ENCODE peak calls at places on chromosomes 7 and 10, in nine cellular contexts. One of them, this sample, is unnamed.
A peak's percentile ranks its signal among the peaks of the same experiment; 100 is the strongest.

GRCh38 chr10:106557951-106558733 is 606.4 kb downstream of the SORCS1 start:
- DNase-seq in psoas muscle: no peak
- DNase-seq in pancreas: no peak
- DNase-seq in ovary: no peak
- DNase-seq in heart left ventricle: peak; percentile 28
- DNase-seq in fibroblast of mammary gland: peak; percentile 77
- DNase-seq in cardiac fibroblast: peak; percentile 47
- DNase-seq in PC-9: no peak
- DNase-seq in BE2C: no peak
- DNase-seq in this sample: no peak

GRCh38 chr7:155872678-155873369 is 60.6 kb upstream of the SHH start:
- DNase-seq in psoas muscle: no peak
- DNase-seq in pancreas: no peak
- DNase-seq in ovary: no peak
- DNase-seq in heart left ventricle: no peak
- DNase-seq in fibroblast of mammary gland: no peak
- DNase-seq in cardiac fibroblast: no peak
- DNase-seq in PC-9: no peak
- DNase-seq in BE2C: no peak
- DNase-seq in this sample: no peak

GRCh38 chr7:30412810-30413504 is 65.6 kb downstream of the NOD1 start:
- DNase-seq in psoas muscle: no peak
- DNase-seq in pancreas: peak; percentile 50
- DNase-seq in ovary: no peak
- DNase-seq in heart left ventricle: no peak
- DNase-seq in fibroblast of mammary gland: peak; percentile 88
- DNase-seq in cardiac fibroblast: peak; percentile 91
- DNase-seq in PC-9: peak; percentile 40
- DNase-seq in BE2C: peak; percentile 38
- DNase-seq in this sample: no peak

GRCh38 chr7:156524737-156525597 is 115.6 kb upstream of the RNF32 start:
- DNase-seq in psoas muscle: no peak
- DNase-seq in pancreas: no peak
- DNase-seq in ovary: no peak
- DNase-seq in heart left ventricle: no peak
- DNase-seq in fibroblast of mammary gland: no peak
- DNase-seq in cardiac fibroblast: no peak
- DNase-seq in PC-9: no peak
- DNase-seq in BE2C: no peak
- DNase-seq in this sample: no peak

GRCh38 chr7:16816820-16817219 is 12.0 kb upstream of the AGR2 start:
- DNase-seq in psoas muscle: no peak
- DNase-seq in pancreas: no peak
- DNase-seq in ovary: no peak
- DNase-seq in heart left ventricle: no peak
- DNase-seq in fibroblast of mammary gland: no peak
- DNase-seq in cardiac fibroblast: no peak
- DNase-seq in PC-9: no peak
- DNase-seq in BE2C: no peak
- DNase-seq in this sample: no peak

GRCh38 chr10:7488418-7488829 is 77.6 kb upstream of the SFMBT2 start:
- DNase-seq in psoas muscle: no peak
- DNase-seq in pancreas: no peak
- DNase-seq in ovary: peak; percentile 89
- DNase-seq in heart left ventricle: no peak
- DNase-seq in fibroblast of mammary gland: peak; percentile 20
- DNase-seq in cardiac fibroblast: peak; percentile 46
- DNase-seq in PC-9: no peak
- DNase-seq in BE2C: peak; percentile 27
- DNase-seq in this sample: no peak

GRCh38 chr10:84360634-84361365 is 32.4 kb downstream of the CCSER2 start:
- DNase-seq in psoas muscle: no peak
- DNase-seq in pancreas: no peak
- DNase-seq in ovary: no peak
- DNase-seq in heart left ventricle: no peak
- DNase-seq in fibroblast of mammary gland: peak; percentile 22
- DNase-seq in cardiac fibroblast: peak; percentile 38
- DNase-seq in PC-9: no peak
- DNase-seq in BE2C: no peak
- DNase-seq in this sample: no peak

GRCh38 chr7:105653441-105654005 is 72.2 kb upstream of the EFCAB10 start:
- DNase-seq in psoas muscle: no peak
- DNase-seq in pancreas: peak; percentile 40
- DNase-seq in ovary: no peak
- DNase-seq in heart left ventricle: no peak
- DNase-seq in fibroblast of mammary gland: no peak
- DNase-seq in cardiac fibroblast: no peak
- DNase-seq in PC-9: no peak
- DNase-seq in BE2C: no peak
- DNase-seq in this sample: no peak

GRCh38 chr7:91892099-91892788 is 11.7 kb upstream of the MTERF1 start:
- DNase-seq in psoas muscle: no peak
- DNase-seq in pancreas: no peak
- DNase-seq in ovary: no peak
- DNase-seq in heart left ventricle: no peak
- DNase-seq in fibroblast of mammary gland: no peak
- DNase-seq in cardiac fibroblast: no peak
- DNase-seq in PC-9: no peak
- DNase-seq in BE2C: no peak
- DNase-seq in this sample: no peak

GRCh38 chr7:118184392-118184899 is 482 bp downstream of the LSM8 start:
- DNase-seq in psoas muscle: no peak
- DNase-seq in pancreas: no peak
- DNase-seq in ovary: no peak
- DNase-seq in heart left ventricle: no peak
- DNase-seq in fibroblast of mammary gland: peak; percentile 6
- DNase-seq in cardiac fibroblast: peak; percentile 12
- DNase-seq in PC-9: no peak
- DNase-seq in BE2C: no peak
- DNase-seq in this sample: no peak

GRCh38 chr7:156703209-156703608 is 62.6 kb downstream of the RNF32 start:
- DNase-seq in psoas muscle: no peak
- DNase-seq in pancreas: no peak
- DNase-seq in ovary: no peak
- DNase-seq in heart left ventricle: no peak
- DNase-seq in fibroblast of mammary gland: peak; percentile 2
- DNase-seq in cardiac fibroblast: peak; percentile 46
- DNase-seq in PC-9: no peak
- DNase-seq in BE2C: no peak
- DNase-seq in this sample: no peak

GRCh38 chr10:11757820-11758463 is 15.8 kb downstream of the ECHDC3 start:
- DNase-seq in psoas muscle: peak; percentile 86
- DNase-seq in pancreas: peak; percentile 83
- DNase-seq in ovary: peak; percentile 87
- DNase-seq in heart left ventricle: peak; percentile 86
- DNase-seq in fibroblast of mammary gland: peak; percentile 82
- DNase-seq in cardiac fibroblast: peak; percentile 88
- DNase-seq in PC-9: peak; percentile 84
- DNase-seq in BE2C: peak; percentile 84
- DNase-seq in this sample: peak; percentile 67

GRCh38 chr10:122077311-122077875 is 88.4 kb downstream of the TACC2 start:
- DNase-seq in psoas muscle: no peak
- DNase-seq in pancreas: no peak
- DNase-seq in ovary: no peak
- DNase-seq in heart left ventricle: no peak
- DNase-seq in fibroblast of mammary gland: no peak
- DNase-seq in cardiac fibroblast: no peak
- DNase-seq in PC-9: no peak
- DNase-seq in BE2C: no peak
- DNase-seq in this sample: no peak

GRCh38 chr10:68105820-68106219 is 3.5 kb upstream of the MYPN start:
- DNase-seq in psoas muscle: no peak
- DNase-seq in pancreas: no peak
- DNase-seq in ovary: no peak
- DNase-seq in heart left ventricle: no peak
- DNase-seq in fibroblast of mammary gland: peak; percentile 83
- DNase-seq in cardiac fibroblast: peak; percentile 17
- DNase-seq in PC-9: no peak
- DNase-seq in BE2C: peak; percentile 18
- DNase-seq in this sample: no peak

GRCh38 chr7:30688718-30689221 is 6.5 kb upstream of the CRHR2 start:
- DNase-seq in psoas muscle: no peak
- DNase-seq in pancreas: peak; percentile 78
- DNase-seq in ovary: no peak
- DNase-seq in heart left ventricle: no peak
- DNase-seq in fibroblast of mammary gland: no peak
- DNase-seq in cardiac fibroblast: peak; percentile 39
- DNase-seq in PC-9: peak; percentile 40
- DNase-seq in BE2C: no peak
- DNase-seq in this sample: no peak

GRCh38 chr10:576130-576465 is 113.4 kb downstream of the DIP2C start:
- DNase-seq in psoas muscle: peak; percentile 44
- DNase-seq in pancreas: no peak
- DNase-seq in ovary: no peak
- DNase-seq in heart left ventricle: peak; percentile 42
- DNase-seq in fibroblast of mammary gland: peak; percentile 88
- DNase-seq in cardiac fibroblast: peak; percentile 33
- DNase-seq in PC-9: no peak
- DNase-seq in BE2C: no peak
- DNase-seq in this sample: no peak

GRCh38 chr7:111803015-111803758 is 240.9 kb upstream of the IMMP2L start:
- DNase-seq in psoas muscle: no peak
- DNase-seq in pancreas: no peak
- DNase-seq in ovary: no peak
- DNase-seq in heart left ventricle: no peak
- DNase-seq in fibroblast of mammary gland: peak; percentile 8
- DNase-seq in cardiac fibroblast: peak; percentile 26
- DNase-seq in PC-9: no peak
- DNase-seq in BE2C: no peak
- DNase-seq in this sample: no peak

GRCh38 chr10:60305394-60305892 is 84.2 kb downstream of the ANK3 start:
- DNase-seq in psoas muscle: no peak
- DNase-seq in pancreas: no peak
- DNase-seq in ovary: no peak
- DNase-seq in heart left ventricle: no peak
- DNase-seq in fibroblast of mammary gland: peak; percentile 47
- DNase-seq in cardiac fibroblast: peak; percentile 53
- DNase-seq in PC-9: no peak
- DNase-seq in BE2C: peak; percentile 27
- DNase-seq in this sample: no peak
- H3K4me3 ChIP-seq in psoas muscle: no peak overlapping the region
- H3K4me3 ChIP-seq in pancreas: no peak overlapping the region
- H3K4me3 ChIP-seq in ovary: no peak overlapping the region
- H3K4me3 ChIP-seq in heart left ventricle: no peak overlapping the region
- H3K4me3 ChIP-seq in fibroblast of mammary gland: no peak overlapping the region
- H3K4me3 ChIP-seq in cardiac fibroblast: no peak overlapping the region
- H3K4me3 ChIP-seq in PC-9: no peak overlapping the region
- H3K4me3 ChIP-seq in BE2C: peak overlapping the region; percentile 35
- H3K4me3 ChIP-seq in this sample: no peak overlapping the region

DNA sequence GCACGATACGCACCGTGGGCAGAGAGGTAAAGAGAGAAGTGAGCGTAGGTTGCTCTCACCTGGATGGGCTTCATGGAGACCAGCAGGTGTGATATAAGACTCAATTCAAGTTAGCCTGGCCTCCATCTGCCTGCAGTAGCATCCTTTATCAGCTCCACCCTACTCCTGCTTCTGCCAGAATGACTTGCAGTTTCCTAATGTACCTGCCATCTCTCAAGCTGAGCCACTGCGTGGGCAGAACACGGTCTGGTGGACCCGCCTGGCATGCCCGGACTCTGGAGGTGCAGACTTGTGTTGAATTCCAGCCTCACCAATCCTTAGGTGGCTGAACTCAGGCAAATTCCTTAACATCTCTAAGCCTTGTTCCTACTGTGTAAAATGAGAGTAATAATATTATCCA is 64.3 kb downstream of the STEAP1B start:
- DNase-seq in psoas muscle: no peak
- DNase-seq in pancreas: no peak
- DNase-seq in ovary: no peak
- DNase-seq in heart left ventricle: no peak
- DNase-seq in fibroblast of mammary gland: no peak
- DNase-seq in cardiac fibroblast: no peak
- DNase-seq in PC-9: no peak
- DNase-seq in BE2C: no peak
- DNase-seq in this sample: no peak
- H3K4me3 ChIP-seq in psoas muscle: no peak overlapping the region
- H3K4me3 ChIP-seq in pancreas: no peak overlapping the region
- H3K4me3 ChIP-seq in ovary: no peak overlapping the region
- H3K4me3 ChIP-seq in heart left ventricle: no peak overlapping the region
- H3K4me3 ChIP-seq in fibroblast of mammary gland: no peak overlapping the region
- H3K4me3 ChIP-seq in cardiac fibroblast: no peak overlapping the region
- H3K4me3 ChIP-seq in PC-9: no peak overlapping the region
- H3K4me3 ChIP-seq in BE2C: no peak overlapping the region
- H3K4me3 ChIP-seq in this sample: no peak overlapping the region

DNA sequence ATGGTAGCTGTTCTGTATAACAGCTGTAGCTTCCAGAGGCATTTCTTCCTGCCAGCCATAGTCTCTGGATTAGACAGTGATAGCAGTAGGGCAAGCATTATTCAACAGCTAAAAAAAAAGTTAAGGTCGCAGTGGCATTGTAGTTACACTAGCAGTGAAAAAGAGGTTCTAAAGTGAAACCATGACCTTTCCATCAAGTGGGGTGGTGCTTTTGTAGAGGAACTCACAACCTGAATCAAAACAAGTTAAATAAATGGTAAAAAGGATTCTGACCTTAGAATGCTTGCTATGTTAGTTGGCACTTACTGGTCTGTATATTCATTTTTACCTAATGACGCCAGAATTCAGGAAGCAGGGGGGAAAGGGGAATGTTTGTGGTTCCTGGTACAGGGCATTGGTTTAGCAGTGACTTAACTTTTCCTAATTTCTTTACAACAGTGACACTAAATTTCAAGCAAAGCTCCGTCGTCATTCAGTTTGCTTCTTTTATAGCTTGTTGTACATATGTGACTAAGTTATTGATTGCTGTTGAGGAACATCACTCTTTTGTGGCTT is 55.0 kb downstream of the GBF1 start:
- DNase-seq in psoas muscle: no peak
- DNase-seq in pancreas: no peak
- DNase-seq in ovary: no peak
- DNase-seq in heart left ventricle: no peak
- DNase-seq in fibroblast of mammary gland: peak; percentile 77
- DNase-seq in cardiac fibroblast: peak; percentile 67
- DNase-seq in PC-9: no peak
- DNase-seq in BE2C: no peak
- DNase-seq in this sample: no peak
- H3K4me3 ChIP-seq in psoas muscle: peak overlapping the region; percentile 31
- H3K4me3 ChIP-seq in pancreas: no peak overlapping the region
- H3K4me3 ChIP-seq in ovary: no peak overlapping the region
- H3K4me3 ChIP-seq in heart left ventricle: no peak overlapping the region
- H3K4me3 ChIP-seq in fibroblast of mammary gland: no peak overlapping the region
- H3K4me3 ChIP-seq in cardiac fibroblast: peak overlapping the region; percentile 3
- H3K4me3 ChIP-seq in PC-9: no peak overlapping the region
- H3K4me3 ChIP-seq in BE2C: no peak overlapping the region
- H3K4me3 ChIP-seq in this sample: peak overlapping the region; percentile 44

DNA sequence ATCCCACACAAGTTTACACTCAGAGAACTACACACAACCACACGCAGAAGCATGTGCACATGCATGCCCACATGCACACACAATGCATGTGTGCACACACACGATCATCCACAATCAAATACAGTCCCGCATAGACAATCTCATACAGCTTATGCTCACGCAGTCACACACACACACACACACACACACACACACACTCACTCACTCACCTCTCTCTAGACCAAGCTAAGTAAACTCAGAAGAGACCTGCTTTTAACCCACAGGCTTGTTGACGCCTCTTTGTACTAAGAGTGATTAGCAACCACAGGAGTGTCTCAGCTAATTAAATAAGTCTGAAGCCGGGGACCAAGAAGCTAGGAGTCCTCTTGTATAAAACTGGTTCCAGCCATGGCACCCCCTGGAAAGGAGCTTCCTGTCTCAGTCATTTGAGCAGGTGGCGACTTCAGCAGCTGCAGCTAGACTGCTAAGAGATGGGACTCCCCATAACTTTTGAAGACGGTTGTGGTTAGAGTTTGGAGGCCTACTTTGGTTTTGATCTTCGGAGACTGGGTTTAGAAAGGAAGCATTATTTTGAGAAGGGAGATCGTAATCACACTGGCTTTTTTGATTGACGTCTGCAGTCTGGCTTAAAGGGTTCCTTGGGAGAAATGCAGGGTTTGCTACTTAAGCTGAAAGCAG is 82.3 kb upstream of the ADRB1 start:
- DNase-seq in psoas muscle: no peak
- DNase-seq in pancreas: no peak
- DNase-seq in ovary: no peak
- DNase-seq in heart left ventricle: no peak
- DNase-seq in fibroblast of mammary gland: no peak
- DNase-seq in cardiac fibroblast: no peak
- DNase-seq in PC-9: no peak
- DNase-seq in BE2C: no peak
- DNase-seq in this sample: no peak
- H3K4me3 ChIP-seq in psoas muscle: no peak overlapping the region
- H3K4me3 ChIP-seq in pancreas: no peak overlapping the region
- H3K4me3 ChIP-seq in ovary: no peak overlapping the region
- H3K4me3 ChIP-seq in heart left ventricle: no peak overlapping the region
- H3K4me3 ChIP-seq in fibroblast of mammary gland: no peak overlapping the region
- H3K4me3 ChIP-seq in cardiac fibroblast: no peak overlapping the region
- H3K4me3 ChIP-seq in PC-9: no peak overlapping the region
- H3K4me3 ChIP-seq in BE2C: no peak overlapping the region
- H3K4me3 ChIP-seq in this sample: no peak overlapping the region

This sample was measured in thoracic aorta.